ENCODE peak calls at places on chromosomes 13 and 19, in nine cellular contexts. One of them, this sample, is unnamed.

GRCh38 chr19:56167064-56167578 is 8.7 kb upstream of the GALP start:
- DNase-seq in H54: peak; percentile 69
- DNase-seq in activated T-helper 1 cell treated with anti-CD3 and anti-CD28 coated beads, Interleukin-12 subunit alpha, Interleukin-12 subunit beta, Interleukin-2, Interleukin-4 antibody, amounts not matched to agents 30 ng/mL and 10 ng/mL and 1 ng/mL, durations not matched to agents 14 hours and 24 hours and 36 hours: no peak
- DNase-seq in AML-193: no peak
- DNase-seq in IMR-90: no peak
- DNase-seq in cardiac fibroblast: no peak
- DNase-seq in stomach: no peak
- DNase-seq in activated T-cell treated with anti-CD3 and anti-CD28 coated beads, Interleukin-2, amount 50 U/mL, for 72 hours: no peak
- DNase-seq in HFF-Myc: no peak
- DNase-seq in this sample: no peak

GRCh38 chr13:106680796-106681482 is 113.0 kb upstream of the ARGLU1 start:
- DNase-seq in H54: no peak
- DNase-seq in activated T-helper 1 cell treated with anti-CD3 and anti-CD28 coated beads, Interleukin-12 subunit alpha, Interleukin-12 subunit beta, Interleukin-2, Interleukin-4 antibody, amounts not matched to agents 30 ng/mL and 10 ng/mL and 1 ng/mL, durations not matched to agents 14 hours and 24 hours and 36 hours: no peak
- DNase-seq in AML-193: no peak
- DNase-seq in IMR-90: no peak
- DNase-seq in cardiac fibroblast: no peak
- DNase-seq in stomach: no peak
- DNase-seq in activated T-cell treated with anti-CD3 and anti-CD28 coated beads, Interleukin-2, amount 50 U/mL, for 72 hours: no peak
- DNase-seq in HFF-Myc: no peak
- DNase-seq in this sample: no peak

GRCh38 chr19:28318469-28319179 is 894.3 kb downstream of the UQCRFS1 start:
- DNase-seq in H54: no peak
- DNase-seq in activated T-helper 1 cell treated with anti-CD3 and anti-CD28 coated beads, Interleukin-12 subunit alpha, Interleukin-12 subunit beta, Interleukin-2, Interleukin-4 antibody, amounts not matched to agents 30 ng/mL and 10 ng/mL and 1 ng/mL, durations not matched to agents 14 hours and 24 hours and 36 hours: no peak
- DNase-seq in AML-193: no peak
- DNase-seq in IMR-90: no peak
- DNase-seq in cardiac fibroblast: no peak
- DNase-seq in stomach: no peak
- DNase-seq in activated T-cell treated with anti-CD3 and anti-CD28 coated beads, Interleukin-2, amount 50 U/mL, for 72 hours: no peak
- DNase-seq in HFF-Myc: no peak
- DNase-seq in this sample: no peak

GRCh38 chr13:23074054-23074805 is 106.5 kb upstream of the SGCG start:
- DNase-seq in H54: no peak
- DNase-seq in activated T-helper 1 cell treated with anti-CD3 and anti-CD28 coated beads, Interleukin-12 subunit alpha, Interleukin-12 subunit beta, Interleukin-2, Interleukin-4 antibody, amounts not matched to agents 30 ng/mL and 10 ng/mL and 1 ng/mL, durations not matched to agents 14 hours and 24 hours and 36 hours: no peak
- DNase-seq in AML-193: no peak
- DNase-seq in IMR-90: peak; percentile 11
- DNase-seq in cardiac fibroblast: no peak
- DNase-seq in stomach: no peak
- DNase-seq in activated T-cell treated with anti-CD3 and anti-CD28 coated beads, Interleukin-2, amount 50 U/mL, for 72 hours: no peak
- DNase-seq in HFF-Myc: no peak
- DNase-seq in this sample: no peak

GRCh38 chr19:6516659-6517291 is 14.1 kb upstream of the TNFSF9 start:
- DNase-seq in H54: peak; percentile 84
- DNase-seq in activated T-helper 1 cell treated with anti-CD3 and anti-CD28 coated beads, Interleukin-12 subunit alpha, Interleukin-12 subunit beta, Interleukin-2, Interleukin-4 antibody, amounts not matched to agents 30 ng/mL and 10 ng/mL and 1 ng/mL, durations not matched to agents 14 hours and 24 hours and 36 hours: peak; percentile 86
- DNase-seq in AML-193: peak; percentile 73
- DNase-seq in IMR-90: peak; percentile 62
- DNase-seq in cardiac fibroblast: peak; percentile 87
- DNase-seq in stomach: peak; percentile 92
- DNase-seq in activated T-cell treated with anti-CD3 and anti-CD28 coated beads, Interleukin-2, amount 50 U/mL, for 72 hours: peak; percentile 96
- DNase-seq in HFF-Myc: no peak
- DNase-seq in this sample: peak; percentile 91

GRCh38 chr13:73198888-73199497 is 140.2 kb downstream of the KLF5 start:
- DNase-seq in H54: no peak
- DNase-seq in activated T-helper 1 cell treated with anti-CD3 and anti-CD28 coated beads, Interleukin-12 subunit alpha, Interleukin-12 subunit beta, Interleukin-2, Interleukin-4 antibody, amounts not matched to agents 30 ng/mL and 10 ng/mL and 1 ng/mL, durations not matched to agents 14 hours and 24 hours and 36 hours: no peak
- DNase-seq in AML-193: no peak
- DNase-seq in IMR-90: no peak
- DNase-seq in cardiac fibroblast: no peak
- DNase-seq in stomach: no peak
- DNase-seq in activated T-cell treated with anti-CD3 and anti-CD28 coated beads, Interleukin-2, amount 50 U/mL, for 72 hours: no peak
- DNase-seq in HFF-Myc: no peak
- DNase-seq in this sample: no peak

GRCh38 chr13:30762643-30763042 is 27.3 kb downstream of the ALOX5AP start:
- DNase-seq in H54: no peak
- DNase-seq in activated T-helper 1 cell treated with anti-CD3 and anti-CD28 coated beads, Interleukin-12 subunit alpha, Interleukin-12 subunit beta, Interleukin-2, Interleukin-4 antibody, amounts not matched to agents 30 ng/mL and 10 ng/mL and 1 ng/mL, durations not matched to agents 14 hours and 24 hours and 36 hours: no peak
- DNase-seq in AML-193: no peak
- DNase-seq in IMR-90: peak; percentile 10
- DNase-seq in cardiac fibroblast: no peak
- DNase-seq in stomach: no peak
- DNase-seq in activated T-cell treated with anti-CD3 and anti-CD28 coated beads, Interleukin-2, amount 50 U/mL, for 72 hours: no peak
- DNase-seq in HFF-Myc: no peak
- DNase-seq in this sample: no peak

GRCh38 chr19:27966390-27966816 is 1246.5 kb downstream of the UQCRFS1 start:
- DNase-seq in H54: no peak
- DNase-seq in activated T-helper 1 cell treated with anti-CD3 and anti-CD28 coated beads, Interleukin-12 subunit alpha, Interleukin-12 subunit beta, Interleukin-2, Interleukin-4 antibody, amounts not matched to agents 30 ng/mL and 10 ng/mL and 1 ng/mL, durations not matched to agents 14 hours and 24 hours and 36 hours: no peak
- DNase-seq in AML-193: peak; percentile 7
- DNase-seq in IMR-90: no peak
- DNase-seq in cardiac fibroblast: peak; percentile 26
- DNase-seq in stomach: no peak
- DNase-seq in activated T-cell treated with anti-CD3 and anti-CD28 coated beads, Interleukin-2, amount 50 U/mL, for 72 hours: no peak
- DNase-seq in HFF-Myc: no peak
- DNase-seq in this sample: peak; percentile 6

GRCh38 chr19:3687393-3687773 is 12.9 kb downstream of the PIP5K1C start:
- DNase-seq in H54: no peak
- DNase-seq in activated T-helper 1 cell treated with anti-CD3 and anti-CD28 coated beads, Interleukin-12 subunit alpha, Interleukin-12 subunit beta, Interleukin-2, Interleukin-4 antibody, amounts not matched to agents 30 ng/mL and 10 ng/mL and 1 ng/mL, durations not matched to agents 14 hours and 24 hours and 36 hours: no peak
- DNase-seq in AML-193: no peak
- DNase-seq in IMR-90: no peak
- DNase-seq in cardiac fibroblast: no peak
- DNase-seq in stomach: no peak
- DNase-seq in activated T-cell treated with anti-CD3 and anti-CD28 coated beads, Interleukin-2, amount 50 U/mL, for 72 hours: no peak
- DNase-seq in HFF-Myc: no peak
- DNase-seq in this sample: no peak

GRCh38 chr13:25118371-25118770 is 22.4 kb downstream of the PABPC3 start:
- DNase-seq in H54: no peak
- DNase-seq in activated T-helper 1 cell treated with anti-CD3 and anti-CD28 coated beads, Interleukin-12 subunit alpha, Interleukin-12 subunit beta, Interleukin-2, Interleukin-4 antibody, amounts not matched to agents 30 ng/mL and 10 ng/mL and 1 ng/mL, durations not matched to agents 14 hours and 24 hours and 36 hours: no peak
- DNase-seq in AML-193: peak; percentile 48
- DNase-seq in IMR-90: no peak
- DNase-seq in cardiac fibroblast: no peak
- DNase-seq in stomach: no peak
- DNase-seq in activated T-cell treated with anti-CD3 and anti-CD28 coated beads, Interleukin-2, amount 50 U/mL, for 72 hours: no peak
- DNase-seq in HFF-Myc: no peak
- DNase-seq in this sample: no peak

GRCh38 chr19:42443944-42444398 is 1.2 kb upstream of the CXCL17 start:
- DNase-seq in H54: no peak
- DNase-seq in activated T-helper 1 cell treated with anti-CD3 and anti-CD28 coated beads, Interleukin-12 subunit alpha, Interleukin-12 subunit beta, Interleukin-2, Interleukin-4 antibody, amounts not matched to agents 30 ng/mL and 10 ng/mL and 1 ng/mL, durations not matched to agents 14 hours and 24 hours and 36 hours: no peak
- DNase-seq in AML-193: no peak
- DNase-seq in IMR-90: no peak
- DNase-seq in cardiac fibroblast: no peak
- DNase-seq in stomach: peak; percentile 51
- DNase-seq in activated T-cell treated with anti-CD3 and anti-CD28 coated beads, Interleukin-2, amount 50 U/mL, for 72 hours: no peak
- DNase-seq in HFF-Myc: no peak
- DNase-seq in this sample: no peak

GRCh38 chr19:8641908-8642547 is 11.6 kb downstream of the NFILZ start:
- DNase-seq in H54: peak; percentile 59
- DNase-seq in activated T-helper 1 cell treated with anti-CD3 and anti-CD28 coated beads, Interleukin-12 subunit alpha, Interleukin-12 subunit beta, Interleukin-2, Interleukin-4 antibody, amounts not matched to agents 30 ng/mL and 10 ng/mL and 1 ng/mL, durations not matched to agents 14 hours and 24 hours and 36 hours: no peak
- DNase-seq in AML-193: peak; percentile 78
- DNase-seq in IMR-90: peak; percentile 65
- DNase-seq in cardiac fibroblast: peak; percentile 78
- DNase-seq in stomach: no peak
- DNase-seq in activated T-cell treated with anti-CD3 and anti-CD28 coated beads, Interleukin-2, amount 50 U/mL, for 72 hours: no peak
- DNase-seq in HFF-Myc: peak; percentile 24
- DNase-seq in this sample: peak; percentile 59

GRCh38 chr19:32599258-32599657 is 18.3 kb downstream of the PDCD5 start:
- DNase-seq in H54: no peak
- DNase-seq in activated T-helper 1 cell treated with anti-CD3 and anti-CD28 coated beads, Interleukin-12 subunit alpha, Interleukin-12 subunit beta, Interleukin-2, Interleukin-4 antibody, amounts not matched to agents 30 ng/mL and 10 ng/mL and 1 ng/mL, durations not matched to agents 14 hours and 24 hours and 36 hours: no peak
- DNase-seq in AML-193: no peak
- DNase-seq in IMR-90: no peak
- DNase-seq in cardiac fibroblast: no peak
- DNase-seq in stomach: no peak
- DNase-seq in activated T-cell treated with anti-CD3 and anti-CD28 coated beads, Interleukin-2, amount 50 U/mL, for 72 hours: no peak
- DNase-seq in HFF-Myc: no peak
- DNase-seq in this sample: no peak

GRCh38 chr19:38336638-38337359 is 1.2 kb downstream of the CATSPERG start:
- DNase-seq in H54: peak; percentile 92
- DNase-seq in activated T-helper 1 cell treated with anti-CD3 and anti-CD28 coated beads, Interleukin-12 subunit alpha, Interleukin-12 subunit beta, Interleukin-2, Interleukin-4 antibody, amounts not matched to agents 30 ng/mL and 10 ng/mL and 1 ng/mL, durations not matched to agents 14 hours and 24 hours and 36 hours: peak; percentile 94
- DNase-seq in AML-193: peak; percentile 95
- DNase-seq in IMR-90: peak; percentile 86
- DNase-seq in cardiac fibroblast: peak; percentile 92
- DNase-seq in stomach: peak; percentile 98
- DNase-seq in activated T-cell treated with anti-CD3 and anti-CD28 coated beads, Interleukin-2, amount 50 U/mL, for 72 hours: peak; percentile 97
- DNase-seq in HFF-Myc: peak; percentile 85
- DNase-seq in this sample: peak; percentile 91

GRCh38 chr19:751501-752341 is 809 bp downstream of the MISP start:
- DNase-seq in H54: peak; percentile 99
- DNase-seq in activated T-helper 1 cell treated with anti-CD3 and anti-CD28 coated beads, Interleukin-12 subunit alpha, Interleukin-12 subunit beta, Interleukin-2, Interleukin-4 antibody, amounts not matched to agents 30 ng/mL and 10 ng/mL and 1 ng/mL, durations not matched to agents 14 hours and 24 hours and 36 hours: no peak
- DNase-seq in AML-193: no peak
- DNase-seq in IMR-90: peak; percentile 87
- DNase-seq in cardiac fibroblast: peak; percentile 80
- DNase-seq in stomach: peak; percentile 58
- DNase-seq in activated T-cell treated with anti-CD3 and anti-CD28 coated beads, Interleukin-2, amount 50 U/mL, for 72 hours: no peak
- DNase-seq in HFF-Myc: no peak
- DNase-seq in this sample: peak; percentile 99

GRCh38 chr19:4870025-4870700 is 2.7 kb upstream of the PLIN3 start:
- DNase-seq in H54: peak; percentile 75
- DNase-seq in activated T-helper 1 cell treated with anti-CD3 and anti-CD28 coated beads, Interleukin-12 subunit alpha, Interleukin-12 subunit beta, Interleukin-2, Interleukin-4 antibody, amounts not matched to agents 30 ng/mL and 10 ng/mL and 1 ng/mL, durations not matched to agents 14 hours and 24 hours and 36 hours: no peak
- DNase-seq in AML-193: peak; percentile 81
- DNase-seq in IMR-90: peak; percentile 92
- DNase-seq in cardiac fibroblast: peak; percentile 94
- DNase-seq in stomach: peak; percentile 42
- DNase-seq in activated T-cell treated with anti-CD3 and anti-CD28 coated beads, Interleukin-2, amount 50 U/mL, for 72 hours: peak; percentile 48
- DNase-seq in HFF-Myc: peak; percentile 95
- DNase-seq in this sample: peak; percentile 82

GRCh38 chr13:111883571-111884343 is 183.2 kb upstream of the SOX1 start:
- DNase-seq in H54: no peak
- DNase-seq in activated T-helper 1 cell treated with anti-CD3 and anti-CD28 coated beads, Interleukin-12 subunit alpha, Interleukin-12 subunit beta, Interleukin-2, Interleukin-4 antibody, amounts not matched to agents 30 ng/mL and 10 ng/mL and 1 ng/mL, durations not matched to agents 14 hours and 24 hours and 36 hours: no peak
- DNase-seq in AML-193: no peak
- DNase-seq in IMR-90: no peak
- DNase-seq in cardiac fibroblast: no peak
- DNase-seq in stomach: no peak
- DNase-seq in activated T-cell treated with anti-CD3 and anti-CD28 coated beads, Interleukin-2, amount 50 U/mL, for 72 hours: no peak
- DNase-seq in HFF-Myc: no peak
- DNase-seq in this sample: no peak

GRCh38 chr19:47157455-47158321 is 27.1 kb downstream of the SAE1 start:
- DNase-seq in H54: peak; percentile 25
- DNase-seq in activated T-helper 1 cell treated with anti-CD3 and anti-CD28 coated beads, Interleukin-12 subunit alpha, Interleukin-12 subunit beta, Interleukin-2, Interleukin-4 antibody, amounts not matched to agents 30 ng/mL and 10 ng/mL and 1 ng/mL, durations not matched to agents 14 hours and 24 hours and 36 hours: peak; percentile 23
- DNase-seq in AML-193: peak; percentile 38
- DNase-seq in IMR-90: peak; percentile 72
- DNase-seq in cardiac fibroblast: peak; percentile 86
- DNase-seq in stomach: peak; percentile 33
- DNase-seq in activated T-cell treated with anti-CD3 and anti-CD28 coated beads, Interleukin-2, amount 50 U/mL, for 72 hours: no peak
- DNase-seq in HFF-Myc: no peak
- DNase-seq in this sample: peak; percentile 58

GRCh38 chr13:51550151-51550550 is 34.1 kb upstream of the WDFY2 start:
- DNase-seq in H54: no peak
- DNase-seq in activated T-helper 1 cell treated with anti-CD3 and anti-CD28 coated beads, Interleukin-12 subunit alpha, Interleukin-12 subunit beta, Interleukin-2, Interleukin-4 antibody, amounts not matched to agents 30 ng/mL and 10 ng/mL and 1 ng/mL, durations not matched to agents 14 hours and 24 hours and 36 hours: no peak
- DNase-seq in AML-193: peak; percentile 24
- DNase-seq in IMR-90: no peak
- DNase-seq in cardiac fibroblast: no peak
- DNase-seq in stomach: no peak
- DNase-seq in activated T-cell treated with anti-CD3 and anti-CD28 coated beads, Interleukin-2, amount 50 U/mL, for 72 hours: no peak
- DNase-seq in HFF-Myc: no peak
- DNase-seq in this sample: no peak

GRCh38 chr13:107370036-107370785 is 802.3 kb upstream of the ARGLU1 start:
- DNase-seq in H54: peak; percentile 29
- DNase-seq in activated T-helper 1 cell treated with anti-CD3 and anti-CD28 coated beads, Interleukin-12 subunit alpha, Interleukin-12 subunit beta, Interleukin-2, Interleukin-4 antibody, amounts not matched to agents 30 ng/mL and 10 ng/mL and 1 ng/mL, durations not matched to agents 14 hours and 24 hours and 36 hours: no peak
- DNase-seq in AML-193: no peak
- DNase-seq in IMR-90: peak; percentile 90
- DNase-seq in cardiac fibroblast: peak; percentile 59
- DNase-seq in stomach: no peak
- DNase-seq in activated T-cell treated with anti-CD3 and anti-CD28 coated beads, Interleukin-2, amount 50 U/mL, for 72 hours: no peak
- DNase-seq in HFF-Myc: no peak
- DNase-seq in this sample: peak; percentile 33

GRCh38 chr19:55305491-55305890 is 19.6 kb downstream of the TMEM150B start:
- DNase-seq in H54: no peak
- DNase-seq in activated T-helper 1 cell treated with anti-CD3 and anti-CD28 coated beads, Interleukin-12 subunit alpha, Interleukin-12 subunit beta, Interleukin-2, Interleukin-4 antibody, amounts not matched to agents 30 ng/mL and 10 ng/mL and 1 ng/mL, durations not matched to agents 14 hours and 24 hours and 36 hours: peak; percentile 37
- DNase-seq in AML-193: no peak
- DNase-seq in IMR-90: no peak
- DNase-seq in cardiac fibroblast: peak; percentile 27
- DNase-seq in stomach: peak; percentile 39
- DNase-seq in activated T-cell treated with anti-CD3 and anti-CD28 coated beads, Interleukin-2, amount 50 U/mL, for 72 hours: peak; percentile 47
- DNase-seq in HFF-Myc: no peak
- DNase-seq in this sample: peak; percentile 61

GRCh38 chr19:4506449-4507149 is 11.7 kb downstream of the PLIN4 start:
- DNase-seq in H54: peak; percentile 53
- DNase-seq in activated T-helper 1 cell treated with anti-CD3 and anti-CD28 coated beads, Interleukin-12 subunit alpha, Interleukin-12 subunit beta, Interleukin-2, Interleukin-4 antibody, amounts not matched to agents 30 ng/mL and 10 ng/mL and 1 ng/mL, durations not matched to agents 14 hours and 24 hours and 36 hours: no peak
- DNase-seq in AML-193: peak; percentile 6
- DNase-seq in IMR-90: peak; percentile 80
- DNase-seq in cardiac fibroblast: peak; percentile 24
- DNase-seq in stomach: no peak
- DNase-seq in activated T-cell treated with anti-CD3 and anti-CD28 coated beads, Interleukin-2, amount 50 U/mL, for 72 hours: no peak
- DNase-seq in HFF-Myc: peak; percentile 45
- DNase-seq in this sample: peak; percentile 83

GRCh38 chr19:29662604-29663404 is 2.5 kb upstream of the PLEKHF1 start:
- DNase-seq in H54: peak; percentile 91
- DNase-seq in activated T-helper 1 cell treated with anti-CD3 and anti-CD28 coated beads, Interleukin-12 subunit alpha, Interleukin-12 subunit beta, Interleukin-2, Interleukin-4 antibody, amounts not matched to agents 30 ng/mL and 10 ng/mL and 1 ng/mL, durations not matched to agents 14 hours and 24 hours and 36 hours: no peak
- DNase-seq in AML-193: no peak
- DNase-seq in IMR-90: peak; percentile 94
- DNase-seq in cardiac fibroblast: peak; percentile 95
- DNase-seq in stomach: peak; percentile 74
- DNase-seq in activated T-cell treated with anti-CD3 and anti-CD28 coated beads, Interleukin-2, amount 50 U/mL, for 72 hours: peak; percentile 60
- DNase-seq in HFF-Myc: no peak
- DNase-seq in this sample: peak; percentile 92

GRCh38 chr19:38734426-38735256 is 9.6 kb downstream of the CAPN12 start:
- DNase-seq in H54: peak; percentile 94
- DNase-seq in activated T-helper 1 cell treated with anti-CD3 and anti-CD28 coated beads, Interleukin-12 subunit alpha, Interleukin-12 subunit beta, Interleukin-2, Interleukin-4 antibody, amounts not matched to agents 30 ng/mL and 10 ng/mL and 1 ng/mL, durations not matched to agents 14 hours and 24 hours and 36 hours: peak; percentile 24
- DNase-seq in AML-193: peak; percentile 12
- DNase-seq in IMR-90: no peak
- DNase-seq in cardiac fibroblast: no peak
- DNase-seq in stomach: peak; percentile 45
- DNase-seq in activated T-cell treated with anti-CD3 and anti-CD28 coated beads, Interleukin-2, amount 50 U/mL, for 72 hours: peak; percentile 47
- DNase-seq in HFF-Myc: no peak
- DNase-seq in this sample: peak; percentile 45

GRCh38 chr13:98927954-98928927 is 49.6 kb downstream of the DOCK9 start:
- DNase-seq in H54: no peak
- DNase-seq in activated T-helper 1 cell treated with anti-CD3 and anti-CD28 coated beads, Interleukin-12 subunit alpha, Interleukin-12 subunit beta, Interleukin-2, Interleukin-4 antibody, amounts not matched to agents 30 ng/mL and 10 ng/mL and 1 ng/mL, durations not matched to agents 14 hours and 24 hours and 36 hours: no peak
- DNase-seq in AML-193: no peak
- DNase-seq in IMR-90: peak; percentile 58
- DNase-seq in cardiac fibroblast: peak; percentile 93
- DNase-seq in stomach: no peak
- DNase-seq in activated T-cell treated with anti-CD3 and anti-CD28 coated beads, Interleukin-2, amount 50 U/mL, for 72 hours: no peak
- DNase-seq in HFF-Myc: peak; percentile 59
- DNase-seq in this sample: no peak

GRCh38 chr19:13637664-13638063 is 126.7 kb upstream of the MRI1 start:
- DNase-seq in H54: no peak
- DNase-seq in activated T-helper 1 cell treated with anti-CD3 and anti-CD28 coated beads, Interleukin-12 subunit alpha, Interleukin-12 subunit beta, Interleukin-2, Interleukin-4 antibody, amounts not matched to agents 30 ng/mL and 10 ng/mL and 1 ng/mL, durations not matched to agents 14 hours and 24 hours and 36 hours: no peak
- DNase-seq in AML-193: no peak
- DNase-seq in IMR-90: peak; percentile 88
- DNase-seq in cardiac fibroblast: no peak
- DNase-seq in stomach: no peak
- DNase-seq in activated T-cell treated with anti-CD3 and anti-CD28 coated beads, Interleukin-2, amount 50 U/mL, for 72 hours: no peak
- DNase-seq in HFF-Myc: no peak
- DNase-seq in this sample: no peak

GRCh38 chr19:50432658-50433057 is at the start of gene MYBPC2:
- DNase-seq in H54: no peak
- DNase-seq in activated T-helper 1 cell treated with anti-CD3 and anti-CD28 coated beads, Interleukin-12 subunit alpha, Interleukin-12 subunit beta, Interleukin-2, Interleukin-4 antibody, amounts not matched to agents 30 ng/mL and 10 ng/mL and 1 ng/mL, durations not matched to agents 14 hours and 24 hours and 36 hours: no peak
- DNase-seq in AML-193: no peak
- DNase-seq in IMR-90: no peak
- DNase-seq in cardiac fibroblast: peak; percentile 8
- DNase-seq in stomach: peak; percentile 31
- DNase-seq in activated T-cell treated with anti-CD3 and anti-CD28 coated beads, Interleukin-2, amount 50 U/mL, for 72 hours: no peak
- DNase-seq in HFF-Myc: no peak
- DNase-seq in this sample: no peak

GRCh38 chr19:49512970-49513745 is 697 bp downstream of the FCGRT start:
- DNase-seq in H54: no peak
- DNase-seq in activated T-helper 1 cell treated with anti-CD3 and anti-CD28 coated beads, Interleukin-12 subunit alpha, Interleukin-12 subunit beta, Interleukin-2, Interleukin-4 antibody, amounts not matched to agents 30 ng/mL and 10 ng/mL and 1 ng/mL, durations not matched to agents 14 hours and 24 hours and 36 hours: no peak
- DNase-seq in AML-193: no peak
- DNase-seq in IMR-90: no peak
- DNase-seq in cardiac fibroblast: peak; percentile 57
- DNase-seq in stomach: peak; percentile 59
- DNase-seq in activated T-cell treated with anti-CD3 and anti-CD28 coated beads, Interleukin-2, amount 50 U/mL, for 72 hours: peak; percentile 57
- DNase-seq in HFF-Myc: no peak
- DNase-seq in this sample: peak; percentile 64

GRCh38 chr19:32302778-32303177 is 42.6 kb upstream of the ZNF507 start:
- DNase-seq in H54: no peak
- DNase-seq in activated T-helper 1 cell treated with anti-CD3 and anti-CD28 coated beads, Interleukin-12 subunit alpha, Interleukin-12 subunit beta, Interleukin-2, Interleukin-4 antibody, amounts not matched to agents 30 ng/mL and 10 ng/mL and 1 ng/mL, durations not matched to agents 14 hours and 24 hours and 36 hours: no peak
- DNase-seq in AML-193: no peak
- DNase-seq in IMR-90: no peak
- DNase-seq in cardiac fibroblast: no peak
- DNase-seq in stomach: no peak
- DNase-seq in activated T-cell treated with anti-CD3 and anti-CD28 coated beads, Interleukin-2, amount 50 U/mL, for 72 hours: no peak
- DNase-seq in HFF-Myc: no peak
- DNase-seq in this sample: no peak

GRCh38 chr13:97627566-97627965 is 193.6 kb downstream of the RAP2A start:
- DNase-seq in H54: peak; percentile 37
- DNase-seq in activated T-helper 1 cell treated with anti-CD3 and anti-CD28 coated beads, Interleukin-12 subunit alpha, Interleukin-12 subunit beta, Interleukin-2, Interleukin-4 antibody, amounts not matched to agents 30 ng/mL and 10 ng/mL and 1 ng/mL, durations not matched to agents 14 hours and 24 hours and 36 hours: no peak
- DNase-seq in AML-193: no peak
- DNase-seq in IMR-90: peak; percentile 95
- DNase-seq in cardiac fibroblast: peak; percentile 95
- DNase-seq in stomach: no peak
- DNase-seq in activated T-cell treated with anti-CD3 and anti-CD28 coated beads, Interleukin-2, amount 50 U/mL, for 72 hours: no peak
- DNase-seq in HFF-Myc: peak; percentile 52
- DNase-seq in this sample: peak; percentile 74

GRCh38 chr13:113669231-113669870 is 2.3 kb downstream of the GRK1 start:
- DNase-seq in H54: no peak
- DNase-seq in activated T-helper 1 cell treated with anti-CD3 and anti-CD28 coated beads, Interleukin-12 subunit alpha, Interleukin-12 subunit beta, Interleukin-2, Interleukin-4 antibody, amounts not matched to agents 30 ng/mL and 10 ng/mL and 1 ng/mL, durations not matched to agents 14 hours and 24 hours and 36 hours: no peak
- DNase-seq in AML-193: no peak
- DNase-seq in IMR-90: no peak
- DNase-seq in cardiac fibroblast: no peak
- DNase-seq in stomach: peak; percentile 16
- DNase-seq in activated T-cell treated with anti-CD3 and anti-CD28 coated beads, Interleukin-2, amount 50 U/mL, for 72 hours: no peak
- DNase-seq in HFF-Myc: no peak
- DNase-seq in this sample: no peak